ENCODE peak calls at places on chromosomes 7 and 10, in ten cellular contexts. One of them, this sample, is unnamed.

GRCh38 chr10:75647675-75648074 is 216.3 kb downstream of the LRMDA start:
- DNase-seq in NCI-H1092 treated with DMSO at 0.1 percent for 48 hours: no peak
- DNase-seq in B cell: no peak
- DNase-seq in activated CD8-positive, alpha-beta memory T cell treated with anti-CD3 and anti-CD28 coated beads, Interleukin-2, amount 50 U/mL, for 4 hours: no peak
- DNase-seq in mucosa of gallbladder: no peak
- DNase-seq in GDM1: no peak
- DNase-seq in ovary: no peak
- DNase-seq in erythroblast: no peak
- DNase-seq in fibroblast of mammary gland: no peak
- DNase-seq in stimulated activated CD4-positive, alpha-beta T cell treated with anti-CD3 and anti-CD28 coated beads, Interleukin-4, amount 100 ng/mL, for 48 hours: no peak
- DNase-seq in this sample: no peak

GRCh38 chr7:32347244-32347828 is 142.8 kb downstream of the LSM5 start:
- DNase-seq in ovary: no peak
- DNase-seq in activated CD8-positive, alpha-beta memory T cell treated with anti-CD3 and anti-CD28 coated beads, Interleukin-2, amount 50 U/mL, for 4 hours: no peak
- DNase-seq in NCI-H1092 treated with DMSO at 0.1 percent for 48 hours: peak
- DNase-seq in GDM1: no peak
- DNase-seq in erythroblast: peak
- DNase-seq in B cell: no peak
- DNase-seq in stimulated activated CD4-positive, alpha-beta T cell treated with anti-CD3 and anti-CD28 coated beads, Interleukin-4, amount 100 ng/mL, for 48 hours: peak
- DNase-seq in mucosa of gallbladder: no peak
- DNase-seq in fibroblast of mammary gland: peak
- DNase-seq in this sample: peak

GRCh38 chr7:116859323-116859722 is 3.1 kb upstream of the CAPZA2 start:
- DNase-seq in erythroblast: no peak
- DNase-seq in fibroblast of mammary gland: peak
- DNase-seq in activated CD8-positive, alpha-beta memory T cell treated with anti-CD3 and anti-CD28 coated beads, Interleukin-2, amount 50 U/mL, for 4 hours: no peak
- DNase-seq in B cell: no peak
- DNase-seq in GDM1: no peak
- DNase-seq in ovary: no peak
- DNase-seq in stimulated activated CD4-positive, alpha-beta T cell treated with anti-CD3 and anti-CD28 coated beads, Interleukin-4, amount 100 ng/mL, for 48 hours: no peak
- DNase-seq in NCI-H1092 treated with DMSO at 0.1 percent for 48 hours: no peak
- DNase-seq in mucosa of gallbladder: no peak
- DNase-seq in this sample: peak

GRCh38 chr7:121301441-121302213 is 27.2 kb upstream of the WNT16 start:
- DNase-seq in B cell: no peak
- DNase-seq in NCI-H1092 treated with DMSO at 0.1 percent for 48 hours: no peak
- DNase-seq in GDM1: no peak
- DNase-seq in fibroblast of mammary gland: no peak
- DNase-seq in stimulated activated CD4-positive, alpha-beta T cell treated with anti-CD3 and anti-CD28 coated beads, Interleukin-4, amount 100 ng/mL, for 48 hours: no peak
- DNase-seq in ovary: no peak
- DNase-seq in mucosa of gallbladder: no peak
- DNase-seq in erythroblast: no peak
- DNase-seq in activated CD8-positive, alpha-beta memory T cell treated with anti-CD3 and anti-CD28 coated beads, Interleukin-2, amount 50 U/mL, for 4 hours: no peak
- DNase-seq in this sample: no peak

GRCh38 chr10:11678074-11678793 is 63.9 kb upstream of the ECHDC3 start:
- DNase-seq in erythroblast: no peak
- DNase-seq in stimulated activated CD4-positive, alpha-beta T cell treated with anti-CD3 and anti-CD28 coated beads, Interleukin-4, amount 100 ng/mL, for 48 hours: no peak
- DNase-seq in activated CD8-positive, alpha-beta memory T cell treated with anti-CD3 and anti-CD28 coated beads, Interleukin-2, amount 50 U/mL, for 4 hours: no peak
- DNase-seq in mucosa of gallbladder: no peak
- DNase-seq in NCI-H1092 treated with DMSO at 0.1 percent for 48 hours: no peak
- DNase-seq in ovary: no peak
- DNase-seq in fibroblast of mammary gland: peak
- DNase-seq in B cell: peak
- DNase-seq in GDM1: no peak
- DNase-seq in this sample: peak

GRCh38 chr10:77974396-77975074 is 48.0 kb upstream of the DLG5 start:
- DNase-seq in mucosa of gallbladder: peak
- DNase-seq in erythroblast: peak
- DNase-seq in B cell: no peak
- DNase-seq in activated CD8-positive, alpha-beta memory T cell treated with anti-CD3 and anti-CD28 coated beads, Interleukin-2, amount 50 U/mL, for 4 hours: no peak
- DNase-seq in NCI-H1092 treated with DMSO at 0.1 percent for 48 hours: no peak
- DNase-seq in fibroblast of mammary gland: peak
- DNase-seq in ovary: no peak
- DNase-seq in stimulated activated CD4-positive, alpha-beta T cell treated with anti-CD3 and anti-CD28 coated beads, Interleukin-4, amount 100 ng/mL, for 48 hours: no peak
- DNase-seq in GDM1: peak
- DNase-seq in this sample: peak

GRCh38 chr7:27095897-27096755 is at the start of gene HOXA1:
- DNase-seq in stimulated activated CD4-positive, alpha-beta T cell treated with anti-CD3 and anti-CD28 coated beads, Interleukin-4, amount 100 ng/mL, for 48 hours: peak
- DNase-seq in ovary: peak
- DNase-seq in erythroblast: peak
- DNase-seq in mucosa of gallbladder: peak
- DNase-seq in GDM1: peak
- DNase-seq in activated CD8-positive, alpha-beta memory T cell treated with anti-CD3 and anti-CD28 coated beads, Interleukin-2, amount 50 U/mL, for 4 hours: peak
- DNase-seq in B cell: peak
- DNase-seq in NCI-H1092 treated with DMSO at 0.1 percent for 48 hours: peak
- DNase-seq in fibroblast of mammary gland: peak
- DNase-seq in this sample: peak

GRCh38 chr10:75038335-75038734 is 73.1 kb upstream of the SAMD8 start:
- DNase-seq in fibroblast of mammary gland: peak
- DNase-seq in ovary: peak
- DNase-seq in NCI-H1092 treated with DMSO at 0.1 percent for 48 hours: no peak
- DNase-seq in GDM1: no peak
- DNase-seq in stimulated activated CD4-positive, alpha-beta T cell treated with anti-CD3 and anti-CD28 coated beads, Interleukin-4, amount 100 ng/mL, for 48 hours: no peak
- DNase-seq in erythroblast: no peak
- DNase-seq in mucosa of gallbladder: no peak
- DNase-seq in B cell: peak
- DNase-seq in activated CD8-positive, alpha-beta memory T cell treated with anti-CD3 and anti-CD28 coated beads, Interleukin-2, amount 50 U/mL, for 4 hours: no peak
- DNase-seq in this sample: peak

GRCh38 chr10:14880201-14880600 is 1.5 kb downstream of the SUV39H2 start:
- DNase-seq in B cell: no peak
- DNase-seq in activated CD8-positive, alpha-beta memory T cell treated with anti-CD3 and anti-CD28 coated beads, Interleukin-2, amount 50 U/mL, for 4 hours: no peak
- DNase-seq in GDM1: no peak
- DNase-seq in NCI-H1092 treated with DMSO at 0.1 percent for 48 hours: no peak
- DNase-seq in erythroblast: peak
- DNase-seq in ovary: no peak
- DNase-seq in fibroblast of mammary gland: no peak
- DNase-seq in mucosa of gallbladder: no peak
- DNase-seq in stimulated activated CD4-positive, alpha-beta T cell treated with anti-CD3 and anti-CD28 coated beads, Interleukin-4, amount 100 ng/mL, for 48 hours: no peak
- DNase-seq in this sample: no peak

GRCh38 chr10:29409241-29410051 is 120.6 kb downstream of the LYZL1 start:
- DNase-seq in ovary: peak
- DNase-seq in fibroblast of mammary gland: peak
- DNase-seq in B cell: peak
- DNase-seq in NCI-H1092 treated with DMSO at 0.1 percent for 48 hours: peak
- DNase-seq in stimulated activated CD4-positive, alpha-beta T cell treated with anti-CD3 and anti-CD28 coated beads, Interleukin-4, amount 100 ng/mL, for 48 hours: peak
- DNase-seq in erythroblast: peak
- DNase-seq in GDM1: peak
- DNase-seq in mucosa of gallbladder: peak
- DNase-seq in activated CD8-positive, alpha-beta memory T cell treated with anti-CD3 and anti-CD28 coated beads, Interleukin-2, amount 50 U/mL, for 4 hours: peak
- DNase-seq in this sample: peak

GRCh38 chr7:6619961-6620360 is 4.6 kb downstream of the ZNF853 start:
- DNase-seq in fibroblast of mammary gland: no peak
- DNase-seq in ovary: no peak
- DNase-seq in GDM1: no peak
- DNase-seq in B cell: no peak
- DNase-seq in activated CD8-positive, alpha-beta memory T cell treated with anti-CD3 and anti-CD28 coated beads, Interleukin-2, amount 50 U/mL, for 4 hours: no peak
- DNase-seq in stimulated activated CD4-positive, alpha-beta T cell treated with anti-CD3 and anti-CD28 coated beads, Interleukin-4, amount 100 ng/mL, for 48 hours: no peak
- DNase-seq in erythroblast: no peak
- DNase-seq in NCI-H1092 treated with DMSO at 0.1 percent for 48 hours: no peak
- DNase-seq in mucosa of gallbladder: no peak
- DNase-seq in this sample: no peak

GRCh38 chr7:96169439-96169838 is 152.5 kb downstream of the SLC25A13 start:
- DNase-seq in fibroblast of mammary gland: no peak
- DNase-seq in stimulated activated CD4-positive, alpha-beta T cell treated with anti-CD3 and anti-CD28 coated beads, Interleukin-4, amount 100 ng/mL, for 48 hours: no peak
- DNase-seq in erythroblast: no peak
- DNase-seq in ovary: no peak
- DNase-seq in NCI-H1092 treated with DMSO at 0.1 percent for 48 hours: no peak
- DNase-seq in GDM1: no peak
- DNase-seq in activated CD8-positive, alpha-beta memory T cell treated with anti-CD3 and anti-CD28 coated beads, Interleukin-2, amount 50 U/mL, for 4 hours: no peak
- DNase-seq in mucosa of gallbladder: no peak
- DNase-seq in B cell: no peak
- DNase-seq in this sample: no peak

GRCh38 chr10:132684164-132684891 is 101.6 kb downstream of the NKX6-2 start:
- DNase-seq in stimulated activated CD4-positive, alpha-beta T cell treated with anti-CD3 and anti-CD28 coated beads, Interleukin-4, amount 100 ng/mL, for 48 hours: peak
- DNase-seq in activated CD8-positive, alpha-beta memory T cell treated with anti-CD3 and anti-CD28 coated beads, Interleukin-2, amount 50 U/mL, for 4 hours: peak
- DNase-seq in mucosa of gallbladder: no peak
- DNase-seq in NCI-H1092 treated with DMSO at 0.1 percent for 48 hours: no peak
- DNase-seq in fibroblast of mammary gland: peak
- DNase-seq in erythroblast: peak
- DNase-seq in GDM1: peak
- DNase-seq in ovary: no peak
- DNase-seq in B cell: no peak
- DNase-seq in this sample: peak

GRCh38 chr10:110873951-110874350 is 2.2 kb downstream of the PDCD4 start:
- DNase-seq in mucosa of gallbladder: no peak
- DNase-seq in ovary: no peak
- DNase-seq in erythroblast: no peak
- DNase-seq in fibroblast of mammary gland: no peak
- DNase-seq in B cell: no peak
- DNase-seq in NCI-H1092 treated with DMSO at 0.1 percent for 48 hours: no peak
- DNase-seq in activated CD8-positive, alpha-beta memory T cell treated with anti-CD3 and anti-CD28 coated beads, Interleukin-2, amount 50 U/mL, for 4 hours: no peak
- DNase-seq in GDM1: no peak
- DNase-seq in stimulated activated CD4-positive, alpha-beta T cell treated with anti-CD3 and anti-CD28 coated beads, Interleukin-4, amount 100 ng/mL, for 48 hours: no peak
- DNase-seq in this sample: no peak

This sample was measured in AG10803.